ENCODE peak calls at places on chromosomes 6 and 20, in eight cellular contexts. Y is AG04450, K is astrocyte of the spinal cord, U is tibial artery, N is HL-60, L is heart right ventricle, X is GM06990, J is H9. W is an unnamed sample.

GRCh38 chr6:17879224-17879623 is 108.2 kb downstream of the KIF13A start:
- DNase-seq in Y (no peak), K (peak), U (no peak), N (no peak), L (no peak), X (no peak), J (no peak), W (no peak)

GRCh38 chr20:49768204-49769124 is 44.2 kb upstream of the SLC9A8 start:
- DNase-seq in Y (peak), K (peak), U (peak), N (peak), L (no peak), X (no peak), J (peak), W (no peak)

GRCh38 chr6:162942860-162943259 is 215.1 kb downstream of the PACRG start:
- DNase-seq in Y (peak), K (peak), U (no peak), N (no peak), L (no peak), X (no peak), J (no peak), W (no peak)

GRCh38 chr6:88426005-88426404 is 259.9 kb upstream of the CNR1 start:
- DNase-seq in Y (no peak), K (no peak), U (no peak), N (no peak), L (no peak), X (no peak), J (no peak), W (no peak)

GRCh38 chr20:52899221-52899620 is 72.9 kb upstream of the TSHZ2 start:
- DNase-seq in Y (no peak), K (no peak), U (no peak), N (no peak), L (no peak), X (no peak), J (no peak), W (no peak)

GRCh38 chr6:158812611-158813010 is 6.6 kb downstream of the EZR start:
- DNase-seq in Y (no peak), K (no peak), U (no peak), N (peak), L (no peak), X (no peak), J (no peak), W (no peak)

GRCh38 chr6:160301341-160301740 is 42.7 kb upstream of the SLC22A2 start:
- DNase-seq in Y (no peak), K (no peak), U (no peak), N (no peak), L (no peak), X (no peak), J (no peak), W (no peak)

GRCh38 chr20:44644384-44645131 is 6.9 kb downstream of the ADA start:
- DNase-seq in Y (no peak), K (no peak), U (no peak), N (peak), L (no peak), X (peak), J (no peak), W (peak)

GRCh38 chr6:12957321-12958051 is 240.9 kb downstream of the PHACTR1 start:
- DNase-seq in Y (peak), K (peak), U (peak), N (peak), L (peak), X (no peak), J (peak), W (peak)

GRCh38 chr6:123014835-123015234 is 18.8 kb downstream of the CLVS2 start:
- DNase-seq in Y (no peak), K (no peak), U (no peak), N (no peak), L (no peak), X (no peak), J (no peak), W (no peak)

GRCh38 chr6:70424296-70424695 is 11.0 kb downstream of the FAM135A start:
- DNase-seq in Y (no peak), K (no peak), U (no peak), N (no peak), L (no peak), X (no peak), J (no peak), W (no peak)

GRCh38 chr6:89299451-89299850 is 15.6 kb downstream of the GABRR2 start:
- DNase-seq in Y (no peak), K (no peak), U (no peak), N (no peak), L (no peak), X (no peak), J (peak), W (no peak)

GRCh38 chr6:156848123-156848522 is 70.9 kb downstream of the ARID1B start:
- DNase-seq in Y (no peak), K (peak), U (no peak), N (no peak), L (no peak), X (no peak), J (no peak), W (no peak)

GRCh38 chr20:19074828-19075516 is 137.5 kb upstream of the SLC24A3 start:
- DNase-seq in Y (no peak), K (no peak), U (no peak), N (peak), L (no peak), X (peak), J (no peak), W (peak)

GRCh38 chr6:14713008-14713452 is 532.8 kb upstream of the JARID2 start:
- DNase-seq in Y (no peak), K (peak), U (no peak), N (no peak), L (peak), X (no peak), J (no peak), W (no peak)

GRCh38 chr6:53530780-53531386 is 14.0 kb downstream of the GCLC start:
- DNase-seq in Y (no peak), K (no peak), U (no peak), N (no peak), L (no peak), X (no peak), J (no peak), W (no peak)

GRCh38 chr6:113481441-113481840 is 375.7 kb upstream of the MARCKS start:
- DNase-seq in Y (no peak), K (no peak), U (no peak), N (peak), L (no peak), X (no peak), J (no peak), W (no peak)

GRCh38 chr20:23265226-23265625 is 85.4 kb upstream of the NXT1 start:
- DNase-seq in Y (no peak), K (peak), U (no peak), N (no peak), L (no peak), X (no peak), J (no peak), W (no peak)
- TF ChIP-seq CTCF in Y (no peak), K (no peak), U (no peak), N (no peak), L (no peak), X (no peak), J (no peak), W (no peak)

DNA sequence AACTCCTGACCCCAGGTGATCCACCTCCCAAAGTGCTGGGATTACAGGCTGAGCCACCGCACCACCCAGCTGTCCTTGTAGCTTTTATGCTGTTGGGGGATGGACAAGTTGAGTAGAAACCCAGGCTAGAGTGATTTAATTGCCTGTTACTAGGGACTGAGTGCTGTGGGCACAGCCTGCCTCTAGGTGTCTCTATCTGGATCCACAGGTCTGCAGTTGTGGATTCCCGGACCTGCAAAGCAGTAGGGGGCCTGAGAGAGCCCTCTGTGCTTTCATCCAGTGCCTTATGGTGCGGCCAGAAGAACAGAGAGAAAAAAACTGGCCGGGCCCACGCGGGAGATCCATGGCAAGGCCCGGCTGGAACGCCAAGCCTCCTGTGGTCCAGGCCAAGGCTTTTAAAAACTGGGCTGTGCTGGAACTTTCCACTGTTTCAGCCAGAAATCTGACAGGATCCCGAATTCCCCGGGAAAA is 5.1 kb downstream of the SIRPA start:
- DNase-seq in Y (peak), K (peak), U (peak), N (peak), L (peak), X (no peak), J (peak), W (peak)
- TF ChIP-seq CTCF in Y (peak), K (peak), U (peak), N (peak), L (peak), X (peak), J (peak), W (peak)

DNA sequence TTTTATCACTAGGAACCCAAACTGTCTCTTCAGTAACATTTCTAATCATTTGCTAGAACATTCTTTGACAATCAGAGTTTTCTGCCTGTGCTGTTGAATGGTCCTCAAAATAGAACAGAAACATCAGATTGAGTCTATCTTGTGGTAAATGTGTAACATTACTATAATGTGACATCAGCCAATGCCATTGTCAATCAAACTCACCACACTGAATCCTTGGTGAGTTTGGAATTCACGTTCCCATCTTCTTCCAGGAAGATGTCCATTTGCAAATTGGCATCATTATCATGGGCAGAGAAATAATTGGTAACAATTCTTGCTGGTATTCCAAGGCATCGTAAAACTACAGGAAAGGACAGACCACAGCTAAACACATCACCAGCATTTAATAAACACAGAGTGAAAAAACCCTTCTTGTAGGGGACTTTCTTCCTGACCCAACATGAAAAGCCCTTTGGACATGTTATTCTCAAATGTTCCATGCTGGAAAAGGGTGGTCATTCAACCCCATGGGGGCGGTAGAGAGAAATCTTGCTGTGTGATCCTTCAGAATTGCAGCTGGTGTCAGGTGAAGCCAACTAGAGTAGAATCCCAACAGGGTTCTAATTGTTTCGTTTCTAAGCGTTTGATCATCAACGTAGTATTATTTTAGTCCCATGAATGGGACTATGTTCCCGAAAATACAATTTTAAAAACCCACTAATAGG is 98.5 kb downstream of the F13A1 start:
- DNase-seq in Y (no peak), K (no peak), U (no peak), N (peak), L (no peak), X (no peak), J (peak), W (peak)
- TF ChIP-seq CTCF in Y (no peak), K (peak), U (no peak), N (no peak), L (peak), X (peak), J (peak), W (peak)

GRCh38 chr20:58864346-58864745 is 11.8 kb downstream of the GNAS start:
- DNase-seq in Y (no peak), K (no peak), U (no peak), N (no peak), L (no peak), X (no peak), J (no peak), W (no peak)
- TF ChIP-seq CTCF in Y (peak), K (no peak), U (no peak), N (no peak), L (no peak), X (peak), J (peak), W (no peak)

W was measured in GM20000.